ENCODE peak calls at places on chromosomes 2 and 18, in ten cellular contexts. R, W, N, L, I, X, J, C, H and U are unnamed samples.

GRCh38 chr18:7069191-7069590 is 48.4 kb downstream of the LAMA1 start:
- DNase-seq in J (no peak), I (no peak), N (no peak), W (no peak), C (no peak), H (no peak), X (no peak), L (no peak), R (no peak), U (no peak)

GRCh38 chr2:9982248-9982647 is 30.8 kb downstream of the GRHL1 start:
- DNase-seq in J (no peak), X (no peak), W (no peak), L (peak), C (no peak), N (no peak), I (no peak), R (peak), H (peak), U (no peak)

GRCh38 chr18:36889316-36889715 is 60.4 kb downstream of the KIAA1328 start:
- DNase-seq in N (no peak), H (no peak), R (no peak), C (no peak), J (no peak), W (no peak), X (no peak), L (no peak), I (no peak), U (no peak)

GRCh38 chr2:159249955-159250723 is 36.4 kb downstream of the WDSUB1 start:
- DNase-seq in X (no peak), J (peak), C (no peak), W (peak), H (peak), I (no peak), N (no peak), L (peak), R (no peak), U (peak)

GRCh38 chr18:57969824-57970223 is 74.2 kb upstream of the NEDD4L start:
- DNase-seq in H (no peak), L (no peak), I (no peak), W (no peak), R (no peak), J (no peak), X (no peak), C (no peak), N (no peak), U (no peak)

GRCh38 chr18:7740815-7741214 is 173.7 kb downstream of the PTPRM start:
- DNase-seq in N (no peak), W (no peak), J (no peak), R (no peak), C (no peak), H (no peak), L (no peak), I (no peak), X (no peak), U (no peak)

GRCh38 chr2:219284501-219285347 is 5.6 kb downstream of the DNAJB2 start:
- DNase-seq in N (no peak), R (no peak), I (no peak), L (no peak), W (no peak), H (no peak), C (no peak), J (no peak), X (no peak), U (no peak)

GRCh38 chr2:232076272-232076671 is 114.8 kb downstream of the DIS3L2 start:
- DNase-seq in H (no peak), X (no peak), C (no peak), W (no peak), N (no peak), I (no peak), R (no peak), J (no peak), L (no peak), U (no peak)

GRCh38 chr18:63152096-63152495 is 167.5 kb downstream of the BCL2 start:
- DNase-seq in R (no peak), C (no peak), X (no peak), J (no peak), L (no peak), I (no peak), H (no peak), N (no peak), W (no peak), U (no peak)

GRCh38 chr2:136118819-136119716 is 1.1 kb upstream of the CXCR4 start:
- DNase-seq in I (peak), X (peak), C (peak), R (no peak), W (no peak), L (peak), N (peak), H (peak), J (no peak), U (no peak)

GRCh38 chr2:229920011-229920781 is 1.6 kb downstream of the TRIP12 start:
- DNase-seq in L (peak), I (no peak), J (no peak), C (peak), H (no peak), W (no peak), N (no peak), X (no peak), R (no peak), U (no peak)

GRCh38 chr2:170582747-170583463 is 132.2 kb upstream of the SP5 start:
- DNase-seq in R (no peak), N (no peak), J (no peak), L (no peak), X (no peak), W (no peak), H (no peak), I (no peak), C (no peak), U (no peak)

GRCh38 chr2:133774675-133775005 is 206.4 kb upstream of the NCKAP5 start:
- DNase-seq in R (no peak), C (no peak), N (no peak), J (no peak), H (peak), X (no peak), I (no peak), L (no peak), W (no peak), U (no peak)

GRCh38 chr2:135819211-135819610 is 17.8 kb downstream of the LCT start:
- DNase-seq in R (no peak), C (peak), W (no peak), H (no peak), X (no peak), J (no peak), I (peak), L (peak), N (no peak), U (peak)

GRCh38 chr2:217551229-217551909 is 451.4 kb downstream of the TNS1 start:
- DNase-seq in X (no peak), I (no peak), C (no peak), W (no peak), J (no peak), N (no peak), R (no peak), L (peak), H (no peak), U (peak)

GRCh38 chr2:99804969-99805368 is 315.2 kb upstream of the REV1 start:
- DNase-seq in I (no peak), X (no peak), H (no peak), C (no peak), W (no peak), R (no peak), L (no peak), N (no peak), J (no peak), U (no peak)

GRCh38 chr2:96253006-96253405 is 12.8 kb downstream of the TMEM127 start:
- DNase-seq in H (no peak), W (no peak), R (no peak), L (no peak), X (no peak), C (no peak), J (no peak), I (no peak), N (no peak), U (no peak)

GRCh38 chr2:383888-384287 is 96.0 kb upstream of the ALKAL2 start:
- DNase-seq in C (no peak), H (no peak), R (no peak), X (peak), N (no peak), W (no peak), J (peak), L (no peak), I (no peak), U (no peak)

GRCh38 chr18:80200171-80200931 is 47.0 kb downstream of the PARD6G start:
- DNase-seq in L (no peak), W (peak), H (no peak), N (no peak), I (no peak), R (no peak), J (no peak), X (no peak), C (no peak), U (no peak)

GRCh38 chr2:127173073-127173472 is 47.0 kb downstream of the CYP27C1 start:
- DNase-seq in R (peak), W (no peak), X (no peak), H (peak), I (no peak), L (peak), C (no peak), N (no peak), J (no peak), U (no peak)